ENCODE peak calls at places on chromosome 9, in seven cellular contexts. P, N, U, A, E, O and C are unnamed samples.

GRCh38 chr9:98330831-98331230 is 75.4 kb upstream of the TBC1D2 start:
- DNase-seq in E (no peak), P (no peak), N (no peak), A (no peak), O (no peak), U (no peak), C (peak)

GRCh38 chr9:105693435-105694275 is 686 bp upstream of the TMEM38B start:
- DNase-seq in A (no peak), U (no peak), P (no peak), E (no peak), N (no peak), O (no peak), C (no peak)

GRCh38 chr9:108125541-108125940 is 636.0 kb upstream of the KLF4 start:
- DNase-seq in O (no peak), P (no peak), U (no peak), E (no peak), N (no peak), A (no peak), C (no peak)

GRCh38 chr9:73753171-73753570 is 601.5 kb downstream of the ANXA1 start:
- DNase-seq in P (peak), U (no peak), N (no peak), E (no peak), O (no peak), A (no peak), C (peak)

GRCh38 chr9:136328011-136328621 is 777 bp downstream of the GPSM1 start:
- DNase-seq in P (peak), U (no peak), E (no peak), A (peak), O (no peak), N (no peak), C (no peak)

GRCh38 chr9:10268500-10269485 is 344.0 kb downstream of the PTPRD start:
- DNase-seq in P (peak), N (no peak), O (peak), U (peak), E (peak), A (peak), C (peak)

GRCh38 chr9:89773170-89773569 is 168.4 kb downstream of the GADD45G start:
- DNase-seq in N (no peak), E (no peak), A (no peak), P (no peak), O (no peak), U (no peak), C (no peak)

GRCh38 chr9:73667749-73668148 is 516.1 kb downstream of the ANXA1 start:
- DNase-seq in P (no peak), N (no peak), A (peak), E (no peak), O (no peak), U (peak), C (no peak)

GRCh38 chr9:129327552-129328283 is 149.7 kb upstream of the IER5L start:
- DNase-seq in A (no peak), U (no peak), E (no peak), P (no peak), O (no peak), N (no peak), C (no peak)

GRCh38 chr9:4748612-4749011 is 7.6 kb upstream of the AK3 start:
- DNase-seq in E (no peak), P (no peak), A (no peak), N (no peak), U (no peak), O (no peak), C (no peak)

GRCh38 chr9:129459550-129460322 is 161.2 kb downstream of the C9orf50 start:
- DNase-seq in P (no peak), O (no peak), A (no peak), N (no peak), E (no peak), U (no peak), C (no peak)

GRCh38 chr9:98503867-98504800 is 204.6 kb downstream of the GABBR2 start:
- DNase-seq in U (no peak), O (peak), N (no peak), A (no peak), E (no peak), P (no peak), C (no peak)

GRCh38 chr9:100294806-100295205 is 57.9 kb downstream of the TEX10 start:
- DNase-seq in O (no peak), N (no peak), E (no peak), U (no peak), A (no peak), P (no peak), C (no peak)

GRCh38 chr9:128683340-128684064 is 5.5 kb upstream of the SET start:
- DNase-seq in E (no peak), P (peak), U (peak), A (peak), O (peak), N (no peak), C (peak)

GRCh38 chr9:83772860-83773259 is 44.7 kb downstream of the GKAP1 start:
- DNase-seq in P (no peak), E (no peak), A (no peak), N (no peak), U (no peak), O (no peak), C (no peak)

GRCh38 chr9:69460002-69460401 is 135.0 kb downstream of the ENTREP1 start:
- DNase-seq in O (no peak), U (no peak), E (no peak), A (no peak), P (no peak), N (no peak), C (no peak)

GRCh38 chr9:126056312-126057021 is 270.2 kb upstream of the MVB12B start:
- DNase-seq in P (no peak), E (no peak), O (no peak), A (no peak), U (no peak), N (no peak), C (no peak)

GRCh38 chr9:19409406-19410194 is 791 bp downstream of the ACER2 start:
- DNase-seq in A (peak), O (no peak), N (no peak), P (peak), E (no peak), U (peak), C (peak)

GRCh38 chr9:91177661-91178280 is 183.9 kb downstream of the AUH start:
- DNase-seq in N (no peak), U (no peak), E (no peak), A (no peak), O (no peak), P (no peak), C (no peak)

GRCh38 chr9:1366300-1366699 is 316.1 kb downstream of the DMRT2 start:
- DNase-seq in N (no peak), U (no peak), O (no peak), E (no peak), A (no peak), P (no peak), C (no peak)

GRCh38 chr9:106467113-106467846 is 395.7 kb upstream of the ZNF462 start:
- DNase-seq in A (no peak), O (no peak), U (no peak), P (no peak), N (no peak), E (no peak), C (no peak)

GRCh38 chr9:13127164-13127563 is 152.3 kb downstream of the MPDZ start:
- DNase-seq in O (no peak), P (no peak), E (no peak), A (no peak), N (no peak), U (no peak), C (no peak)

GRCh38 chr9:81724242-81724889 is 35.0 kb upstream of the TLE1 start:
- DNase-seq in U (no peak), E (peak), O (no peak), A (no peak), P (no peak), N (no peak), C (peak)

GRCh38 chr9:87479801-87480201 is 17.9 kb upstream of the DAPK1 start:
- DNase-seq in P (peak), O (no peak), N (no peak), U (no peak), A (peak), E (no peak), C (peak)

GRCh38 chr9:14062449-14063187 is 251.3 kb downstream of the NFIB start:
- DNase-seq in A (no peak), U (no peak), N (no peak), P (no peak), E (no peak), O (no peak), C (peak)

GRCh38 chr9:96566401-96567202 is 53.0 kb downstream of the CDC14B start:
- DNase-seq in P (peak), A (peak), U (peak), E (no peak), O (no peak), N (peak), C (peak)

GRCh38 chr9:136765041-136765440 is 723 bp upstream of the LCN15 start:
- DNase-seq in O (no peak), P (no peak), A (no peak), U (no peak), E (no peak), N (no peak), C (no peak)

GRCh38 chr9:127121628-127122175 is 733 bp downstream of the ANGPTL2 start:
- DNase-seq in U (no peak), N (no peak), O (no peak), A (no peak), P (no peak), E (no peak), C (peak)

GRCh38 chr9:107174441-107174840 is 108.6 kb upstream of the RAD23B start:
- DNase-seq in P (peak), N (no peak), E (no peak), O (no peak), A (no peak), U (no peak), C (peak)

GRCh38 chr9:12719431-12719830 is 26.2 kb downstream of the TYRP1 start:
- DNase-seq in U (peak), P (peak), O (peak), E (no peak), N (no peak), A (no peak), C (peak)

GRCh38 chr9:109297899-109298298 is 23.0 kb downstream of the EPB41L4B start:
- DNase-seq in E (peak), N (no peak), A (no peak), O (no peak), U (peak), P (peak), C (peak)

GRCh38 chr9:123238364-123238763 is 30.0 kb downstream of the STRBP start:
- DNase-seq in P (no peak), U (no peak), O (no peak), E (no peak), A (no peak), N (no peak), C (no peak)

GRCh38 chr9:100426532-100427365 is at the start of gene MSANTD3:
- DNase-seq in U (peak), P (peak), N (no peak), A (peak), O (peak), E (no peak), C (peak)

GRCh38 chr9:134591573-134591981 is 50.0 kb upstream of the COL5A1 start:
- DNase-seq in P (no peak), O (no peak), A (no peak), E (no peak), U (no peak), N (no peak), C (no peak)

GRCh38 chr9:20209421-20210340 is 412.6 kb downstream of the MLLT3 start:
- DNase-seq in E (no peak), U (no peak), N (peak), O (no peak), P (no peak), A (no peak), C (no peak)

GRCh38 chr9:35826071-35826701 is 2.3 kb downstream of the FAM221B start:
- DNase-seq in E (no peak), O (peak), A (peak), N (no peak), P (peak), U (peak), C (peak)

GRCh38 chr9:109319072-109319630 is 1.7 kb downstream of the EPB41L4B start:
- DNase-seq in A (no peak), O (no peak), U (no peak), E (no peak), N (no peak), P (peak), C (no peak)